ENCODE peak calls at places on chromosomes 4 and X, in seven cellular contexts. K is neural progenitor cell; J is glutamatergic neuron; Q is activated CD8-positive, alpha-beta memory T cell treated with anti-CD3 and anti-CD28 coated beads, Interleukin-2, amount 50 U/mL, for 48 hours; H is CD8-positive, alpha-beta memory T cell; U is amygdala; E is posterior cingulate gyrus. S is an unnamed sample.

GRCh38 chr4:30256105-30256828 is 463.9 kb upstream of the PCDH7 start:
- DNase-seq in J (no peak), U (no peak), E (no peak), H (no peak), K (no peak), Q (no peak), S (no peak)

GRCh38 chr4:169975131-169975836 is 50.9 kb downstream of the MFAP3L start:
- DNase-seq in J (no peak), E (no peak), H (no peak), K (no peak), U (no peak), Q (no peak), S (no peak)

GRCh38 chr4:40731792-40732245 is 17.9 kb upstream of the NSUN7 start:
- DNase-seq in K (no peak), Q (no peak), H (no peak), E (no peak), U (no peak), J (no peak), S (no peak)

GRCh38 chr4:37951465-37952352 is 8.5 kb upstream of the PTTG2 start:
- DNase-seq in H (no peak), K (no peak), Q (no peak), E (no peak), J (no peak), U (no peak), S (no peak)

GRCh38 chr4:128525939-128526630 is 238.5 kb upstream of the PGRMC2 start:
- DNase-seq in U (no peak), Q (no peak), J (no peak), H (no peak), K (no peak), E (no peak), S (no peak)

GRCh38 chr4:40458109-40458508 is 123.0 kb downstream of the CHRNA9 start:
- DNase-seq in H (no peak), U (no peak), K (no peak), Q (no peak), E (no peak), J (no peak), S (no peak)

GRCh38 chr4:183504930-183505555 is at the start of gene ING2:
- DNase-seq in H (no peak), E (no peak), Q (no peak), U (peak), J (peak), K (peak), S (no peak)

GRCh38 chr4:180455226-180455625 is 1788.0 kb upstream of the TENM3 start:
- DNase-seq in U (no peak), E (no peak), H (no peak), J (no peak), K (no peak), Q (no peak), S (no peak)

GRCh38 chr4:55447826-55448225 is 52.1 kb downstream of the TMEM165 start:
- DNase-seq in H (no peak), K (no peak), J (no peak), Q (no peak), U (no peak), E (no peak), S (no peak)

GRCh38 chr4:84719115-84719514 is 136.2 kb downstream of the CDS1 start:
- DNase-seq in U (no peak), J (no peak), Q (no peak), H (no peak), K (no peak), E (no peak), S (no peak)

GRCh38 chrX:153791104-153791852 is 2.9 kb downstream of the IDH3G start:
- DNase-seq in K (no peak), U (no peak), H (no peak), J (no peak), Q (no peak), E (no peak), S (no peak)